ENCODE peak calls at places on chromosomes 16 and 17, in four cellular contexts. S is HuH-7.5; G is stimulated activated naive CD8-positive, alpha-beta T cell treated with anti-CD3 and anti-CD28 coated beads, Interleukin-15, Interleukin-2, amounts not matched to agents 100 U/mL and 50 U/mL, for 24 hours; V is T-helper 9 cell. N is an unnamed sample.

GRCh38 chr16:10751291-10751697 is 7.7 kb downstream of the NUBP1 start:
- DNase-seq in S (no peak), G (no peak), V (no peak), N (no peak)

GRCh38 chr17:17325228-17325627 is 22.1 kb downstream of the NT5M start:
- DNase-seq in S (no peak), G (no peak), V (no peak), N (no peak)

GRCh38 chr17:74930535-74931036 is 5.1 kb upstream of the OTOP3 start:
- DNase-seq in S (no peak), G (no peak), V (no peak), N (no peak)

GRCh38 chr16:1379054-1379862 is 27.5 kb downstream of the GNPTG start:
- DNase-seq in S (peak), G (peak), V (peak), N (peak)

GRCh38 chr17:57955183-57955952 is at the start of gene CUEDC1:
- DNase-seq in S (peak), G (peak), V (peak), N (peak)

GRCh38 chr17:37640016-37640415 is 3.2 kb downstream of the DDX52 start:
- DNase-seq in S (no peak), G (no peak), V (no peak), N (no peak)

GRCh38 chr17:2484876-2485275 is 26.8 kb downstream of the METTL16 start:
- DNase-seq in S (no peak), G (no peak), V (no peak), N (no peak)

GRCh38 chr17:61325382-61326073 is 74.1 kb upstream of the TBX2 start:
- DNase-seq in S (no peak), G (no peak), V (no peak), N (no peak)

GRCh38 chr17:57459286-57459915 is 203.1 kb downstream of the MSI2 start:
- DNase-seq in S (peak), G (peak), V (no peak), N (no peak)

GRCh38 chr16:58022601-58023371 is 2.8 kb upstream of the MMP15 start:
- DNase-seq in S (no peak), G (no peak), V (no peak), N (peak)

GRCh38 chr17:67602439-67602838 is 115.3 kb upstream of the NOL11 start:
- DNase-seq in S (no peak), G (no peak), V (no peak), N (no peak)

GRCh38 chr17:9009737-9010136 is 11.6 kb upstream of the NTN1 start:
- DNase-seq in S (no peak), G (no peak), V (no peak), N (no peak)

GRCh38 chr17:77465358-77466041 is 324.7 kb downstream of the SEC14L1 start:
- DNase-seq in S (no peak), G (peak), V (peak), N (peak)

GRCh38 chr16:10039220-10040096 is 142.8 kb downstream of the GRIN2A start:
- DNase-seq in S (no peak), G (no peak), V (no peak), N (no peak)

GRCh38 chr16:84040823-84041391 is 1.7 kb downstream of the SLC38A8 start:
- DNase-seq in S (no peak), G (no peak), V (no peak), N (no peak)

GRCh38 chr17:38874505-38875419 is 4.9 kb downstream of the LASP1 start:
- DNase-seq in S (no peak), G (no peak), V (no peak), N (no peak)

GRCh38 chr17:44599298-44600175 is 42.3 kb downstream of the FZD2 start:
- DNase-seq in S (no peak), G (no peak), V (no peak), N (peak)

N was measured in left colon.